ENCODE peak calls at places on chromosomes 2 and 18, in four cellular contexts. Z is central memory CD4-positive, alpha-beta T cell; J is NCI-H1105; F is NCI-H2107. O is an unnamed sample.
A peak's percentile ranks its signal among the peaks of the same experiment; 100 is the strongest.

GRCh38 chr2:239078128-239078924 is 230.4 kb downstream of the TWIST2 start:
- DNase-seq in Z (no peak), J (no peak), F (no peak), O (no peak)

GRCh38 chr2:206971805-206972204 is 32.5 kb downstream of the CPO start:
- DNase-seq in Z (no peak), J (no peak), F (no peak), O (no peak)

GRCh38 chr2:141778315-141778835 is 352.4 kb downstream of the LRP1B start:
- DNase-seq in Z (no peak), J (no peak), F (no peak), O (no peak)

GRCh38 chr18:13300029-13300428 is 81.5 kb downstream of the LDLRAD4 start:
- DNase-seq in Z (no peak), J (no peak), F (no peak), O (no peak)

GRCh38 chr18:60552948-60553347 is 180.4 kb upstream of the MC4R start:
- DNase-seq in Z (no peak), J (no peak), F (no peak), O (no peak)

GRCh38 chr18:25062720-25063119 is 289.2 kb downstream of the ZNF521 start:
- DNase-seq in Z (no peak), J (no peak), F (no peak), O (no peak)

GRCh38 chr2:130917006-130917688 is 80.4 kb downstream of the ARHGEF4 start:
- DNase-seq in Z (no peak), J (no peak), F (no peak), O (no peak)

GRCh38 chr2:172734711-172735645 is 667 bp upstream of the RAPGEF4 start:
- DNase-seq in Z (no peak), J (no peak), F (no peak), O (peak; percentile 58)

GRCh38 chr2:53512071-53512841 is 255.3 kb upstream of the CHAC2 start:
- DNase-seq in Z (no peak), J (no peak), F (no peak), O (no peak)